ENCODE peak calls at places on chromosomes 4 and X, in five cellular contexts. K is neural progenitor cell, N is PC-3, W is GM23248, S is HCT116. C is an unnamed sample.

GRCh38 chr4:20544645-20545044 is 155.6 kb upstream of the PACRGL start:
- DNase-seq in K (peak), S (peak), N (peak), W (peak), C (peak)

GRCh38 chr4:98747659-98748091 is 89.3 kb upstream of the TSPAN5 start:
- DNase-seq in N (no peak), K (peak), W (no peak), S (peak), C (no peak)

GRCh38 chr4:11623726-11624037 is 195.0 kb upstream of the HS3ST1 start:
- DNase-seq in S (no peak), W (no peak), K (peak), N (peak), C (peak)

GRCh38 chr4:21802406-21802805 is 146.2 kb downstream of the KCNIP4 start:
- DNase-seq in S (no peak), N (peak), W (peak), K (no peak), C (no peak)

GRCh38 chr4:138981930-138982390 is 33.6 kb upstream of the NOCT start:
- DNase-seq in K (no peak), W (peak), N (peak), S (no peak), C (no peak)

GRCh38 chr4:154158756-154159155 is 332.8 kb downstream of the DCHS2 start:
- DNase-seq in N (no peak), S (no peak), W (no peak), K (no peak), C (no peak)

GRCh38 chr4:165716472-165716871 is 156.6 kb upstream of the TLL1 start:
- DNase-seq in W (no peak), N (no peak), K (no peak), S (no peak), C (no peak)

GRCh38 chr4:84579410-84579791 is 3.5 kb upstream of the CDS1 start:
- DNase-seq in W (no peak), N (no peak), S (no peak), K (peak), C (no peak)

GRCh38 chrX:78456909-78457308 is 129.5 kb upstream of the CYSLTR1 start:
- DNase-seq in W (no peak), S (no peak), K (no peak), N (no peak), C (peak)

GRCh38 chr4:91427171-91427570 is 876.6 kb upstream of the GRID2 start:
- DNase-seq in S (peak), N (peak), K (no peak), W (no peak), C (no peak)

GRCh38 chr4:110629780-110630500 is 7.1 kb upstream of the PITX2 start:
- DNase-seq in K (no peak), S (no peak), N (no peak), W (no peak), C (no peak)

GRCh38 chrX:117059848-117060247 is 597.1 kb upstream of the CT83 start:
- DNase-seq in W (no peak), K (no peak), N (no peak), S (no peak), C (peak)

GRCh38 chrX:117538441-117539418 is 577.9 kb downstream of the KLHL13 start:
- DNase-seq in S (no peak), W (no peak), N (no peak), K (peak), C (no peak)

GRCh38 chr4:38760915-38761314 is 21.9 kb downstream of the TLR10 start:
- DNase-seq in N (no peak), S (no peak), W (no peak), K (no peak), C (no peak)

DNA sequence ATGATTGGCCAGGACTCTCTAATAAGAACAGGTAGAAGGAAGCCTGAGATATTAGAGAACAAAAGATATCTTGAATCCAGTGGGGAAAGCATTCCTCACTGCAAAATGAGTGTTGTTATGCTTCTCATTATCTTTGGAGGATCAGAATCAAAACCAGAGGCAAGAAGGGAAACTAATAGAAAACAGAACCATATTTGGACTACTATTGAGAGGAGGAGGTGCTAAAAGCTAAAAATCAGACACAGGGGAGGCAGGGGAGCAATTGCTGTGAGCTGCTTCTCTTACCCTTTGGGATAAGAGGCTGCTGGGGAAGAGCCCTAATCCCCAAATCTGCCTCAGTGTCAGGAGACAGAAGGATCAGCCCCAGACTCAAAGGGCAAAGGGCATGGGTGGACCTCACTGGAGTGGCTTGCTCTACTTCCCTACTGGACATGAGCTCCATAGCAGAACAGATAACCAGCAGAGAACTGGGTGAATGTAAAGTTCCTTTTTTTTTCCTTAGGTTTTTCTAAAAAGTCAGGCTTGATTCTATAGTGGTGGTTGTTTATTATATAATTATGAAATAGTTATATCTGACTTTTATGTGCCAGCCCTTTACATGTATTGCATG is 60.1 kb downstream of the SEPTIN11 start:
- DNase-seq in W (no peak), N (no peak), S (no peak), K (no peak), C (no peak)
- H3K9ac ChIP-seq in W (peak), N (no peak), S (no peak), K (no peak), C (no peak)

DNA sequence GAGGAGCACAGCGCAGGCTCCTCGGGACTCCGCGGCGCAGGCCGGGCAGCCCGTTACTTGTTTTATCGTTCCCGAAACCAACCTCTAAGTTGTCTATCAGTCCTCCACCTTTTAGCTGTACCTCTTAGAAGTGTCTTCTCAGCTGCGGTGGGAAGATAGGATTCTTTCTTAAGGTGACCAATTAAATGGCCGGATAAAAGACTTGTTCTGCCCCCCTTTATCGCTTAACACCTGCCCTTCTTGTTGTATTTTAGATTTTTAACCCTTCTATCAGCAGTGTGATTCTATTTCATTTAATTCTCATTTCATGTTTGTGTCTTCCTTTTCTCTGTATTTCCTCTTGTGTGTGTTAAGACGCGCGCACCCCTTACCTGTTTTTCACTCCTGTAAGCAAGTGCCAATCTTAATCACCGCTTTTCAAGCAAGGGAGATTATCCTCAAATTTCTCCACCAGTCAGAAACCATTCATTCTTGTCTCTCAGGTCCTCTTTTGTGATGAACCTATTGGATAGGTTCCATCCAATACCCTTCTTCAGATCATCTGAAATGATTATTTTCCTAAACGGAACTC is 301 bp upstream of the SLC9B2 start:
- DNase-seq in S (peak), K (peak), W (no peak), N (no peak), C (peak)
- TF ChIP-seq EZH2phosphoT487 in S (no peak), K (no peak), W (no peak), N (no peak), C (no peak)

GRCh38 chr4:133147365-133147821 is 1.7 kb upstream of the PCDH10 start:
- DNase-seq in S (no peak), W (no peak), K (peak), N (peak), C (no peak)
- TF ChIP-seq EZH2 in S (no peak), W (no peak), K (peak), N (no peak), C (no peak)

DNA sequence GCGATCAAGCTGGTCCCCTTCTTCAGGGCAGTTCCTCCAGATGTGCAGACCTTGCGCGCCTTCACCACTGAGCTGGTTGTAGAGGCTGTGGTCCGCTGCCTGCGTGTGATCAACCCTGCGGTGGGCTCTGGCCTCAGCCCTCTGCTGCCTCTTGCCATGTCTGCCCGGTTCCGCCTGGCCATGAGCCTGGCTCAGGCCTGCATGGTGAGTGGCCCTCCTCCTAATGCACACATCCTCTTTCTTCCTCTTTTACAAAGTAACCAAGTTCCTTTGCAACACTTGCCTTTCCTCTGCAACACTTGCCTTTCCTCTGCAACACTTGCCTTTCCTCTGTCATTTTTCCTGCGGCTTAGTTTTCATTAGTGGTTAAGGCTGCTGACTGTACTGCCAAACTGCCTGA is 1.8 kb downstream of the CCDC22 start:
- DNase-seq in K (no peak), N (no peak), W (no peak), S (no peak), C (no peak)
- H3K9ac ChIP-seq in K (no peak), N (no peak), W (no peak), S (no peak), C (no peak)